ENCODE peak calls at places on chromosomes 11 and 22, in seven cellular contexts. T, N, Z, U, C, V and Q are unnamed samples.

GRCh38 chr11:90491466-90491865 is 268.6 kb upstream of the CHORDC1 start:
- DNase-seq in N (no peak), U (no peak), C (no peak), Z (no peak), T (no peak), V (no peak), Q (no peak)

GRCh38 chr22:48741540-48741939 is 1086.1 kb downstream of the BRD1 start:
- DNase-seq in N (no peak), Z (no peak), C (no peak), V (peak; percentile 52), T (no peak), U (no peak), Q (no peak)

GRCh38 chr11:75022759-75023396 is 34.1 kb downstream of the NEU3 start:
- DNase-seq in U (peak; percentile 68), Z (peak; percentile 56), N (peak; percentile 84), T (peak; percentile 83), C (peak; percentile 68), V (peak; percentile 86), Q (peak; percentile 75)

GRCh38 chr11:112882494-112883381 is 78.5 kb upstream of the NCAM1 start:
- DNase-seq in C (no peak), N (peak; percentile 62), Z (no peak), U (no peak), V (no peak), T (no peak), Q (no peak)

GRCh38 chr11:113689711-113690618 is 16.1 kb downstream of the TMPRSS5 start:
- DNase-seq in N (no peak), U (no peak), C (no peak), Z (no peak), T (no peak), V (no peak), Q (no peak)

GRCh38 chr11:62030071-62030684 is 62.7 kb upstream of the FTH1 start:
- DNase-seq in T (no peak), V (no peak), Z (no peak), N (no peak), C (no peak), U (peak; percentile 13), Q (no peak)

GRCh38 chr22:43643362-43643761 is 168.7 kb downstream of the EFCAB6 start:
- DNase-seq in V (no peak), T (no peak), N (peak; percentile 32), Z (no peak), U (no peak), C (no peak), Q (no peak)

GRCh38 chr11:111213256-111213655 is 32.3 kb upstream of the POU2AF2 start:
- DNase-seq in N (no peak), T (no peak), C (peak; percentile 59), V (no peak), Z (no peak), U (no peak), Q (no peak)

GRCh38 chr22:33101550-33101949 is 43.4 kb upstream of the SYN3 start:
- DNase-seq in U (no peak), C (no peak), N (no peak), V (no peak), T (no peak), Z (no peak), Q (no peak)

GRCh38 chr22:47739216-47739615 is 976.8 kb downstream of the TBC1D22A start:
- DNase-seq in U (no peak), T (no peak), C (no peak), Z (no peak), V (no peak), N (no peak), Q (no peak)

GRCh38 chr11:62602141-62603071 is 741 bp upstream of the MTA2 start:
- DNase-seq in T (no peak), C (peak; percentile 21), V (peak; percentile 89), U (peak; percentile 44), N (peak; percentile 68), Z (no peak), Q (no peak)

GRCh38 chr11:19433367-19433766 is 192.6 kb upstream of the E2F8 start:
- DNase-seq in N (no peak), V (no peak), U (no peak), T (no peak), C (no peak), Z (no peak), Q (no peak)

GRCh38 chr11:43581370-43582023 is 99.0 kb upstream of the HSD17B12 start:
- DNase-seq in Z (no peak), V (no peak), U (no peak), N (no peak), T (no peak), C (no peak), Q (no peak)

GRCh38 chr11:18392434-18393321 is 1.7 kb upstream of the LDHA start:
- DNase-seq in U (no peak), T (no peak), C (peak; percentile 14), N (no peak), Z (no peak), V (no peak), Q (no peak)

GRCh38 chr11:118662401-118663271 is 16.8 kb downstream of the TREH start:
- DNase-seq in U (no peak), Z (no peak), V (peak; percentile 72), N (peak; percentile 8), T (no peak), C (no peak), Q (no peak)

GRCh38 chr22:26546282-26546681 is 34.0 kb upstream of the TFIP11 start:
- DNase-seq in T (no peak), Z (no peak), V (no peak), C (no peak), U (no peak), N (no peak), Q (no peak)

GRCh38 chr11:702731-703461 is 3.1 kb upstream of the EPS8L2 start:
- DNase-seq in T (no peak), U (no peak), V (peak; percentile 87), C (no peak), Z (no peak), N (no peak), Q (peak; percentile 49)

GRCh38 chr11:87176044-87176443 is 138.3 kb downstream of the TMEM135 start:
- DNase-seq in Z (no peak), C (peak; percentile 29), U (no peak), V (no peak), T (no peak), N (no peak), Q (peak; percentile 18)

GRCh38 chr11:22512457-22512856 is 113.2 kb downstream of the FANCF start:
- DNase-seq in T (no peak), C (peak; percentile 53), N (no peak), V (no peak), Z (no peak), U (no peak), Q (no peak)

GRCh38 chr11:58963551-58964075 is 24.3 kb downstream of the GLYATL1 start:
- DNase-seq in N (peak; percentile 75), T (no peak), U (no peak), V (no peak), C (peak; percentile 84), Z (no peak), Q (no peak)

GRCh38 chr11:37786214-37786755 is 1188.2 kb upstream of the RAG2 start:
- DNase-seq in C (peak; percentile 94), Z (no peak), U (no peak), N (no peak), T (peak; percentile 56), V (no peak), Q (no peak)

GRCh38 chr11:103898577-103899336 is 137.7 kb upstream of the DDI1 start:
- DNase-seq in Z (no peak), U (no peak), N (no peak), T (no peak), C (no peak), V (no peak), Q (no peak)

GRCh38 chr22:50269573-50270301 is 443 bp downstream of the MAPK11 start:
- DNase-seq in V (no peak), T (peak; percentile 51), C (peak; percentile 67), U (peak; percentile 38), Z (no peak), N (peak; percentile 53), Q (peak; percentile 66)
- H3K4me1 ChIP-seq in V (no peaks in the 10 kb centered on the region), T (peaks cover 12% of the 10 kb centered on the region), C (peaks cover 10% of the 10 kb centered on the region), U (peaks cover 10% of the 10 kb centered on the region), Z (peaks cover 18% of the 10 kb centered on the region), N (peaks cover 34% of the 10 kb centered on the region), Q (peaks cover 17% of the 10 kb centered on the region)

GRCh38 chr11:34649597-34649996 is 28.7 kb downstream of the EHF start:
- DNase-seq in U (no peak), T (no peak), C (no peak), Z (no peak), N (no peak), V (no peak), Q (no peak)
- H3K4me1 ChIP-seq in U (peaks cover 42% of the 10 kb centered on the region), T (no peaks in the 10 kb centered on the region), C (peaks cover 14% of the 10 kb centered on the region), Z (peaks cover 26% of the 10 kb centered on the region), N (peaks cover 5% of the 10 kb centered on the region), V (no peaks in the 10 kb centered on the region), Q (no peaks in the 10 kb centered on the region)

GRCh38 chr11:96205460-96205809 is 137.6 kb downstream of the MAML2 start:
- DNase-seq in C (no peak), Z (no peak), N (no peak), T (no peak), U (no peak), V (no peak), Q (no peak)

GRCh38 chr11:96200243-96200642 is 142.8 kb downstream of the MAML2 start:
- DNase-seq in T (peak; percentile 11), Z (no peak), V (no peak), N (no peak), U (peak; percentile 40), C (peak; percentile 88), Q (no peak)

GRCh38 chr11:96204366-96204659 is 138.7 kb downstream of the MAML2 start:
- DNase-seq in T (no peak), U (no peak), C (no peak), Z (no peak), V (no peak), N (no peak), Q (no peak)

GRCh38 chr11:96204721-96205459 is 138.1 kb downstream of the MAML2 start:
- DNase-seq in U (no peak), T (no peak), V (no peak), Z (no peak), C (no peak), N (no peak), Q (no peak)

GRCh38 chr11:96203567-96204365 is 139.2 kb downstream of the MAML2 start:
- DNase-seq in N (no peak), U (no peak), T (no peak), V (no peak), C (peak; percentile 54), Z (no peak), Q (no peak)
- H3K4me1 ChIP-seq in N (peaks cover 35% of the 10 kb centered on the region), U (peaks cover 40% of the 10 kb centered on the region), T (peaks cover 29% of the 10 kb centered on the region), V (peaks cover 2% of the 10 kb centered on the region), C (peaks cover 11% of the 10 kb centered on the region), Z (peaks cover 69% of the 10 kb centered on the region), Q (peaks cover 11% of the 10 kb centered on the region)

DNA sequence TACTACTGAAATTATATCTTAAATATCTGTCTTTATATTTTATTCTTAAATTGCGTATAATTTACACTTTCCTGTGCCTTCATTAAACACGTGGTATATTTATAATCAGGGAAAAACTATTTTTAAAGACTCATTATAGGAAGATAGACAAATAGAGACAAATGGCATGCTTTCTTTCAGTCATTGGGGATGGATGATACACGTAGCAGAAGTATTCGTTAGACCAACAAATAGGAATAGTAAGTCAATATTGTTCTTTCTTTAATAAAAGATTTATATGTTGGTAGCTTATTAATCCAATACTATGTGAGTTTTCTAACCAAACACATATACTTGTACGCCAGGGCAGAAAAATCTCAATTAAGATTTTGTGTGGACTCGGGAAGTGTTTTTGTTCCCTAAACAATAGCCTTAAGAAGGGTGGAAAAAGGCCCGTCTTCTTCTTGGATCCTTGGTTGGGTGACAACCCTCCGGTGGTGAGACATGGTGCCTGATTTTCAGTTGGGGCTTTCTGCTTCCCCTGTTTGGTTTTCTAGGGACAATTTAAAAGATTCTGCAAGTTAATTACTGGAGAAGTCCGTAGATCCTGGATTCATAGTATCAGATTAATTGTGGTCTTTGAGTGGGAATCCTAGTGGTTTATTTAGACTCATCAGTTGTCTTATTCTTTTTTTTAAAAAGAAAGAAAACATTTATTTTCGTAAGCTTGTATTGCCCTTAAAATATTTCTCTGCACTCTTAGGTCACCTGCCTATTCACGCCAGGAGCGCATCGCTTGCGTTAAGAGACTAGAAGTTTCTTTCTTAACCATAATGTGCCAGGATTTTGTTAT is 83.5 kb upstream of the WNT7B start:
- DNase-seq in V (no peak), C (peak; percentile 27), Z (no peak), T (no peak), U (no peak), N (no peak), Q (no peak)
- H3K4me1 ChIP-seq in V (peaks cover 3% of the 10 kb centered on the region), C (peaks cover 30% of the 10 kb centered on the region), Z (peaks cover 22% of the 10 kb centered on the region), T (peaks cover 37% of the 10 kb centered on the region), U (peaks cover 54% of the 10 kb centered on the region), N (no peaks in the 10 kb centered on the region), Q (no peaks in the 10 kb centered on the region)